ENCODE peak calls at places on chromosomes 11 and 22, in six cellular contexts. G is H1, Y is GM12892, K is K562, Z is GM12878, F is SK-N-SH. T is an unnamed sample.

GRCh38 chr11:68889948-68890446 is 13.6 kb downstream of the MRPL21 start:
- DNase-seq in K (peak), G (peak), Z (no peak), F (peak), Y (no peak), T (no peak)

GRCh38 chr22:36541831-36542391 is 12.9 kb upstream of the EIF3D start:
- DNase-seq in F (no peak), G (no peak), Z (no peak), K (no peak), Y (no peak), T (no peak)

GRCh38 chr11:119854521-119854920 is 125.5 kb upstream of the NECTIN1 start:
- DNase-seq in G (no peak), K (no peak), Y (no peak), Z (no peak), F (no peak), T (no peak)

GRCh38 chr11:121595717-121596156 is 143.0 kb upstream of the SORL1-AS1 start:
- DNase-seq in Z (no peak), F (no peak), K (no peak), Y (no peak), G (no peak), T (no peak)

GRCh38 chr11:62088331-62088933 is 35.4 kb upstream of the INCENP start:
- DNase-seq in F (no peak), K (no peak), Y (no peak), G (no peak), Z (no peak), T (no peak)

GRCh38 chr11:93189462-93189861 is 8.3 kb downstream of the SLC36A4 start:
- DNase-seq in Y (no peak), K (no peak), Z (no peak), G (no peak), F (no peak), T (no peak)

GRCh38 chr22:29751139-29751538 is 15.7 kb downstream of the ZMAT5 start:
- DNase-seq in Z (no peak), K (no peak), Y (no peak), F (no peak), G (no peak), T (no peak)

GRCh38 chr22:30459206-30460052 is 12.4 kb downstream of the SEC14L3 start:
- DNase-seq in K (no peak), F (no peak), G (no peak), Y (no peak), Z (no peak), T (no peak)

GRCh38 chr11:33701302-33701701 is 676 bp upstream of the C11orf91 start:
- DNase-seq in K (no peak), F (no peak), Y (no peak), Z (no peak), G (no peak), T (no peak)

GRCh38 chr11:77361184-77361583 is 59.7 kb upstream of the GDPD4 start:
- DNase-seq in Z (no peak), F (no peak), K (no peak), G (no peak), Y (no peak), T (no peak)

GRCh38 chr11:23540101-23540561 is 679.9 kb upstream of the CCDC179 start:
- DNase-seq in G (peak), Y (no peak), Z (peak), F (peak), K (peak), T (peak)

GRCh38 chr22:28034760-28035401 is 115.8 kb upstream of the PITPNB start:
- DNase-seq in Z (no peak), K (no peak), F (peak), G (no peak), Y (no peak), T (no peak)

GRCh38 chr22:42959472-42960145 is 55.3 kb downstream of the PACSIN2 start:
- DNase-seq in Z (no peak), K (peak), Y (no peak), G (no peak), F (peak), T (no peak)
- TF ChIP-seq TAF1 in Z (no peak), K (peak), Y (no peak), G (no peak), F (no peak), T (no peak)

DNA sequence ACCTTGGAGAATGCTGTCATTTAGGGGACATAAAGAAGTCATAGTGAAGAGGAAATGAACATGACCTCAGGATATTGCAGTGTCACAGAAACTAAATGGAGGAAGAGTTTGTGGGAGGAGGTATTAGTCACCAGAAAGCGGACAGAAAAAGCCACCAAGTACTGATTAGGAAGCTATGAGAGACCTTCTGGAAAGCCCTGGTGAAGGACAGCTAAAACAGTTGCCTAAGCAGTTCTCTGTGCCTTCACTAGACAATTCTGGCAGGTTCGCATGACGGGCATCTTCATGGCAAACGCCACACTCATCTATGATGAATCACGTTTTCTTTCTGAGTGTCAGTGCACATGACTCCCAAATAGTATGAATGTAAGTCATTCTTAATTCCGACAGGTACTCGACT is 325.8 kb downstream of the C11orf87 start:
- DNase-seq in F (no peak), Y (no peak), G (no peak), K (no peak), Z (no peak), T (no peak)
- TF ChIP-seq POLR2AphosphoS5 in F (no peak), Y (no peak), G (no peak), K (no peak), Z (no peak), T (no peak)

DNA sequence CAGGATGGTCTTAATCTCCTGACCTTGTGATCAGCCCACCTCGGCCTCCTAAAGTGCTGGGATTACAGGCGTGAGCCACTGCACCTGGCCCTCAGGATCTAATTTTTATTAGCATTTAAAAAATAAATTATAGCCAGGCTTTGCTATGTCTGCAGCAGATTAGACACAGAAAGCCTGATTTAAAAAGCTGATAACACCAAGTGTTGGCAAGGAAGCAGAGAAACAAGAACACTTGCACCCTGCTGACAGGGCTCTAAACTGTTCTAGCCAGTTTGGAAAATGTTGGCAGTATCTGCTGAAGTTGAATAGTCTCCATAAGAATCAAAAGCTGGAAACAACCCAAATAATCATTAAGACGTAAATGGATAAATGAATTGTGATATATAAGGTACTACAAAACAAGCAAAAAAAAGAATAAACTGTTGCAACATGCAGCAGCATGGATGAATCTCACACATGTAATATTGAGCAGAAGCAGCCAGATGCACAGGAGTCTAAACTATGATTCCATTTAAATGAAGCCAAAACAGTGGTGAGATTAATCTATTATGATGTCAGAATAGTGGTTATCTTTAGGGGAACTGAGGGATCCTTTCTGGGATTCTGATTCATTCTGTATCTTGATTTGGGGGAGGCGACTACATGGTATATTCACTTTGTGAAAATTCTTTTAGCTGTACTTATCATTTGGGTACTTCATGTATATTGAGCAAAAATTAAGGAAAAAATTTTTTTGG is 40.4 kb upstream of the ADORA2A start:
- DNase-seq in Y (no peak), G (no peak), Z (no peak), F (no peak), K (no peak), T (no peak)
- TF ChIP-seq TAF1 in Y (no peak), G (no peak), Z (no peak), F (no peak), K (no peak), T (no peak)

GRCh38 chr22:49776891-49777290 is 50.8 kb downstream of the BRD1 start:
- DNase-seq in G (no peak), Z (no peak), F (no peak), Y (no peak), K (no peak), T (no peak)
- TF ChIP-seq POLR2AphosphoS5 in G (no peak), Z (no peak), F (no peak), Y (no peak), K (no peak), T (no peak)

T was measured in GM12891.